ENCODE peak calls at places on chromosomes 12 and 14, in four cellular contexts. T is progenitor cell of endocrine pancreas; O is naive thymus-derived CD4-positive, alpha-beta T cell; Y is stimulated activated CD8-positive, alpha-beta memory T cell treated with anti-CD3 and anti-CD28 coated beads, Interleukin-7, amount 100 ng/mL, for 24 hours. R is an unnamed sample.

GRCh38 chr14:23571701-23572523 is 4.3 kb upstream of the AP1G2 start:
- DNase-seq in T (no peak), Y (no peak), O (no peak), R (no peak)

GRCh38 chr12:56257491-56258067 is 605 bp downstream of the ANKRD52 start:
- DNase-seq in Y (no peak), O (no peak), T (no peak), R (no peak)

GRCh38 chr12:92028039-92028709 is 117.5 kb downstream of the BTG1 start:
- DNase-seq in O (no peak), T (no peak), Y (no peak), R (no peak)

GRCh38 chr12:4164591-4165558 is 108.7 kb upstream of the CCND2 start:
- DNase-seq in Y (peak; percentile 32), T (peak; percentile 63), O (peak; percentile 43), R (peak; percentile 29)

GRCh38 chr12:93090768-93091172 is 161.7 kb upstream of the EEA1 start:
- DNase-seq in O (no peak), Y (no peak), T (no peak), R (no peak)

GRCh38 chr12:99600388-99600787 is 47.2 kb upstream of the GARIN6 start:
- DNase-seq in T (no peak), Y (no peak), O (no peak), R (no peak)

GRCh38 chr12:11804130-11804529 is 154.7 kb downstream of the ETV6 start:
- DNase-seq in Y (no peak), T (no peak), O (no peak), R (no peak)

GRCh38 chr12:5626146-5626545 is 194.2 kb downstream of the NTF3 start:
- DNase-seq in O (no peak), Y (no peak), T (no peak), R (no peak)

GRCh38 chr12:42370013-42370412 is 44.0 kb downstream of the PPHLN1 start:
- DNase-seq in Y (no peak), O (no peak), T (no peak), R (no peak)

GRCh38 chr12:52193991-52194390 is 2.2 kb upstream of the KRT80 start:
- DNase-seq in T (no peak), Y (no peak), O (no peak), R (no peak)

GRCh38 chr12:57723630-57723962 is 14.9 kb downstream of the AGAP2 start:
- DNase-seq in O (no peak), Y (no peak), T (no peak), R (no peak)

GRCh38 chr12:2963760-2964292 is 4.6 kb downstream of the TEAD4 start:
- DNase-seq in T (no peak), Y (no peak), O (no peak), R (no peak)

GRCh38 chr12:117101953-117102833 is 3.0 kb upstream of the TESC start:
- DNase-seq in Y (no peak), O (no peak), T (no peak), R (no peak)

GRCh38 chr12:3231399-3231876 is 154.3 kb downstream of the TSPAN9 start:
- DNase-seq in Y (no peak), O (no peak), T (no peak), R (no peak)

GRCh38 chr12:57342207-57342691 is 88.6 kb downstream of the R3HDM2 start:
- DNase-seq in T (no peak), O (no peak), Y (no peak), R (no peak)

GRCh38 chr12:65232490-65233077 is 45.9 kb upstream of the MSRB3 start:
- DNase-seq in Y (no peak), T (no peak), O (no peak), R (peak; percentile 32)

GRCh38 chr12:111645433-111645832 is 40.3 kb downstream of the BRAP start:
- DNase-seq in O (no peak), Y (no peak), T (no peak), R (no peak)

GRCh38 chr14:30906752-30907658 is 32.6 kb downstream of the COCH start:
- DNase-seq in O (no peak), Y (no peak), T (no peak), R (no peak)

GRCh38 chr12:68971404-68971803 is 38.4 kb upstream of the CPM start:
- DNase-seq in T (no peak), O (no peak), Y (no peak), R (no peak)